ENCODE peak calls at places on chromosomes 4 and X, in ten cellular contexts. C is Panc1, E is sigmoid colon, N is kidney, W is epithelial cell of esophagus, Q is MM.1S, L is OCI-LY7, Z is fibroblast of pulmonary artery, Y is fibroblast of lung, D is GM23338. J is an unnamed sample.

GRCh38 chr4:82524570-82525152 is 37.1 kb downstream of the TMEM150C start:
- DNase-seq in C (no peak), E (no peak), N (no peak), W (peak), Q (no peak), L (no peak), Z (no peak), Y (no peak), D (peak), J (no peak)

GRCh38 chr4:180610317-180610716 is 1632.9 kb upstream of the TENM3 start:
- DNase-seq in C (no peak), E (no peak), N (no peak), W (peak), Q (no peak), L (no peak), Z (no peak), Y (no peak), D (no peak), J (peak)

GRCh38 chr4:110417151-110417550 is 58.8 kb upstream of the ENPEP start:
- DNase-seq in C (no peak), E (no peak), N (no peak), W (peak), Q (no peak), L (no peak), Z (no peak), Y (no peak), D (no peak), J (no peak)

GRCh38 chr4:18075823-18076433 is 54.4 kb upstream of the LCORL start:
- DNase-seq in C (no peak), E (no peak), N (no peak), W (peak), Q (peak), L (peak), Z (peak), Y (peak), D (peak), J (peak)

GRCh38 chrX:41561045-41561444 is 113.9 kb downstream of the NYX start:
- DNase-seq in C (peak), E (no peak), N (no peak), W (peak), Q (peak), L (peak), Z (peak), Y (peak), D (no peak), J (peak)

GRCh38 chrX:136209016-136209738 is 42.0 kb downstream of the MAP7D3 start:
- DNase-seq in C (no peak), E (peak), N (no peak), W (peak), Q (peak), L (no peak), Z (peak), Y (peak), D (peak), J (peak)

GRCh38 chr4:133096972-133097371 is 52.1 kb upstream of the PCDH10 start:
- DNase-seq in C (no peak), E (no peak), N (no peak), W (no peak), Q (no peak), L (no peak), Z (no peak), Y (no peak), D (peak), J (no peak)

GRCh38 chr4:122775987-122776836 is 43.7 kb downstream of the BBS12 start:
- DNase-seq in C (no peak), E (no peak), N (no peak), W (peak), Q (no peak), L (no peak), Z (no peak), Y (no peak), D (peak), J (no peak)

GRCh38 chrX:41956027-41956426 is 32.7 kb upstream of the CASK start:
- DNase-seq in C (no peak), E (no peak), N (no peak), W (peak), Q (no peak), L (no peak), Z (no peak), Y (no peak), D (no peak), J (no peak)

GRCh38 chrX:13790206-13791131 is 26.4 kb downstream of the GPM6B start:
- DNase-seq in C (no peak), E (no peak), N (no peak), W (peak), Q (no peak), L (no peak), Z (no peak), Y (peak), D (no peak), J (no peak)

GRCh38 chrX:69066966-69067525 is 98.2 kb downstream of the PJA1 start:
- DNase-seq in C (no peak), E (peak), N (no peak), W (no peak), Q (no peak), L (no peak), Z (no peak), Y (no peak), D (no peak), J (no peak)

GRCh38 chr4:153538408-153539057 is 72.4 kb downstream of the TMEM131L start:
- DNase-seq in C (no peak), E (peak), N (no peak), W (peak), Q (no peak), L (no peak), Z (peak), Y (peak), D (no peak), J (no peak)

GRCh38 chr4:118753685-118754084 is 68.5 kb downstream of the METTL14 start:
- DNase-seq in C (no peak), E (no peak), N (no peak), W (no peak), Q (no peak), L (no peak), Z (no peak), Y (no peak), D (no peak), J (no peak)

GRCh38 chrX:136767104-136767941 is 13.4 kb downstream of the ARHGEF6 start:
- DNase-seq in C (no peak), E (peak), N (peak), W (peak), Q (peak), L (peak), Z (peak), Y (peak), D (peak), J (peak)

GRCh38 chr4:17785858-17786257 is 4.4 kb upstream of the FAM184B start:
- DNase-seq in C (no peak), E (no peak), N (no peak), W (no peak), Q (no peak), L (no peak), Z (no peak), Y (no peak), D (no peak), J (no peak)

GRCh38 chr4:104425003-104425402 is 69.7 kb downstream of the CXXC4 start:
- DNase-seq in C (no peak), E (no peak), N (no peak), W (no peak), Q (no peak), L (no peak), Z (no peak), Y (no peak), D (no peak), J (no peak)

GRCh38 chrX:118074086-118074485 is 42.5 kb downstream of the KLHL13 start:
- DNase-seq in C (no peak), E (no peak), N (no peak), W (no peak), Q (no peak), L (no peak), Z (no peak), Y (no peak), D (no peak), J (no peak)

GRCh38 chr4:104751468-104751867 is 256.8 kb upstream of the CXXC4 start:
- DNase-seq in C (no peak), E (no peak), N (no peak), W (peak), Q (no peak), L (no peak), Z (no peak), Y (no peak), D (no peak), J (no peak)

GRCh38 chr4:114296126-114296525 is 302.5 kb upstream of the UGT8 start:
- DNase-seq in C (no peak), E (peak), N (peak), W (no peak), Q (no peak), L (no peak), Z (no peak), Y (no peak), D (no peak), J (no peak)

GRCh38 chr4:87423313-87424031 is 1.1 kb downstream of the NUDT9 start:
- DNase-seq in C (no peak), E (no peak), N (no peak), W (peak), Q (peak), L (peak), Z (no peak), Y (peak), D (no peak), J (peak)

GRCh38 chr4:78784255-78784654 is 8.1 kb downstream of the BMP2K start:
- DNase-seq in C (no peak), E (no peak), N (no peak), W (peak), Q (no peak), L (no peak), Z (peak), Y (peak), D (no peak), J (no peak)

GRCh38 chr4:40909363-40909876 is 159.7 kb downstream of the NSUN7 start:
- DNase-seq in C (peak), E (peak), N (no peak), W (peak), Q (no peak), L (no peak), Z (peak), Y (peak), D (no peak), J (no peak)

GRCh38 chr4:14562901-14563300 is 439.4 kb upstream of the CPEB2 start:
- DNase-seq in C (no peak), E (no peak), N (no peak), W (no peak), Q (no peak), L (no peak), Z (no peak), Y (no peak), D (no peak), J (no peak)

GRCh38 chr4:120922390-120923200 is at the start of gene PRDM5:
- DNase-seq in C (no peak), E (peak), N (peak), W (peak), Q (peak), L (no peak), Z (peak), Y (peak), D (peak), J (no peak)

GRCh38 chrX:1534321-1535168 is 2.4 kb downstream of the P2RY8 start:
- DNase-seq in C (no peak), E (no peak), N (no peak), W (no peak), Q (peak), L (peak), Z (no peak), Y (no peak), D (peak), J (peak)

GRCh38 chrX:149494844-149495565 is 10.1 kb downstream of the IDS start:
- DNase-seq in C (peak), E (no peak), N (no peak), W (peak), Q (no peak), L (no peak), Z (no peak), Y (no peak), D (no peak), J (no peak)

GRCh38 chr4:10083331-10083769 is 33.2 kb downstream of the WDR1 start:
- DNase-seq in C (no peak), E (peak), N (peak), W (no peak), Q (no peak), L (no peak), Z (no peak), Y (no peak), D (no peak), J (no peak)

GRCh38 chr4:155761916-155762315 is 3.1 kb downstream of the GUCY1B1 start:
- DNase-seq in C (no peak), E (no peak), N (no peak), W (no peak), Q (no peak), L (no peak), Z (no peak), Y (no peak), D (no peak), J (no peak)

GRCh38 chr4:155761047-155761446 is 2.2 kb downstream of the GUCY1B1 start:
- DNase-seq in C (no peak), E (no peak), N (no peak), W (no peak), Q (no peak), L (no peak), Z (no peak), Y (no peak), D (no peak), J (no peak)

GRCh38 chr4:155758500-155759371 is at the start of gene GUCY1B1:
- DNase-seq in C (no peak), E (peak), N (peak), W (peak), Q (peak), L (no peak), Z (peak), Y (peak), D (peak), J (peak)

GRCh38 chr4:155757745-155758265 is 1.0 kb upstream of the GUCY1B1 start:
- DNase-seq in C (no peak), E (no peak), N (no peak), W (no peak), Q (peak), L (no peak), Z (no peak), Y (no peak), D (no peak), J (peak)

GRCh38 chr4:155759372-155760252 is 791 bp downstream of the GUCY1B1 start:
- DNase-seq in C (no peak), E (peak), N (peak), W (peak), Q (peak), L (no peak), Z (peak), Y (peak), D (peak), J (peak)
- TF ChIP-seq CTCF in C (no peak), E (no peak), N (no peak), W (no peak), Q (no peak), L (no peak), Z (no peak), Y (no peak), D (no peak), J (no peak)

DNA sequence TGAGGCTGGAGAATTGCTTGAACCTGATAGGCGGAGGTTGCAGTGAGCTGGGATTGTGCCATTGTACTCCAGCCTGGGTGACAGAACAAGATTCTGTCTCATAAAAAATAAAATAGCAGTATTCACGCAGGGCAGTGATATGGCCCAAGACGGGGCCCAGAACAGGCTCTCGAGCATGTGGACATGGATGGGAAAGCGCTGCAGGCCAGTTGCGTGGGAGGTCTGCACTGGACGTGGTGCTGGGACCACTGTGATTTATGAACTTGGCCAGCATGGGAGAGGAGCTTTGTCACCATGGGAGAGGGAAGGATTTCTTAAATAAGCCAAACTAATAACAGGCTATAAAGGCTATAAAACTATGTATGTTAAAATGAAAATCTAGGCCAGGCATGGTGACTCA is 51.6 kb downstream of the NSD2 start:
- DNase-seq in C (no peak), E (no peak), N (no peak), W (no peak), Q (no peak), L (no peak), Z (no peak), Y (no peak), D (no peak), J (no peak)
- H3K4me3 ChIP-seq in C (no peak), E (no peak), N (no peak), W (no peak), Q (no peak), L (no peak), Z (no peak), Y (no peak), D (no peak), J (no peak)

GRCh38 chrX:15594371-15594770 is 6.4 kb downstream of the ACE2 start:
- DNase-seq in C (no peak), E (no peak), N (no peak), W (no peak), Q (no peak), L (no peak), Z (no peak), Y (no peak), D (no peak), J (no peak)
- TF ChIP-seq CTCF in C (no peak), E (no peak), N (no peak), W (peak), Q (no peak), L (peak), Z (no peak), Y (no peak), D (peak), J (no peak)

GRCh38 chrX:77925764-77926163 is 15.3 kb downstream of the ATP7A start:
- DNase-seq in C (no peak), E (no peak), N (no peak), W (no peak), Q (peak), L (no peak), Z (no peak), Y (no peak), D (no peak), J (no peak)
- H3K4me3 ChIP-seq in C (no peak), E (no peak), N (peak), W (no peak), Q (no peak), L (no peak), Z (no peak), Y (no peak), D (no peak), J (no peak)

DNA sequence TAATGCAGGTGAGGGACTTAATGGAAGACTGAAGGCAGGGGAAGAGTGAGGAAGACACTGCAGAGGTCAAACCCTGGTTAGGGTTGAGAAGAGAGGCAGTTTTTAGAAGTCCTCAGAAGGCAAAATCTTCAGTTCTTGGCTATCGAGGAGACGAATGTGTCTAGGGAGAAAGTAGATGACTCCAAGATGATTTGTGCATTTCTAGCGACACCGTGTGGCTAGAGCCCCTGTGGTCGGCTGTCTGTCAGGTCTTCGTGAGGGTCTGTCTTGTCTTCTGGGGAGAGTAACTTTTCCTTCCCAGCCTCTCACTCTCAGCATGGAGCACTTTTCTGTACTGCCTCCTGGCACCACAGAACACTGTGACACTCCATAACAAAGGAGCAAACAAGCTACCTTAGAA is 458.1 kb downstream of the STIM2 start:
- DNase-seq in C (no peak), E (no peak), N (no peak), W (peak), Q (no peak), L (peak), Z (peak), Y (peak), D (peak), J (peak)
- TF ChIP-seq CTCF in C (peak), E (no peak), N (peak), W (peak), Q (peak), L (peak), Z (peak), Y (peak), D (peak), J (peak)

GRCh38 chrX:11111947-11112346 is 815 bp downstream of the HCCS start:
- DNase-seq in C (no peak), E (no peak), N (no peak), W (no peak), Q (peak), L (no peak), Z (no peak), Y (no peak), D (no peak), J (no peak)
- H3K4me3 ChIP-seq in C (peak), E (peak), N (peak), W (peak), Q (peak), L (peak), Z (peak), Y (peak), D (peak), J (peak)

GRCh38 chr4:77157859-77158486 is 966 bp downstream of the CCNG2 start:
- DNase-seq in C (no peak), E (peak), N (peak), W (peak), Q (peak), L (peak), Z (peak), Y (peak), D (peak), J (peak)
- TF ChIP-seq CTCF in C (no peak), E (no peak), N (peak), W (no peak), Q (peak), L (peak), Z (no peak), Y (no peak), D (no peak), J (no peak)

DNA sequence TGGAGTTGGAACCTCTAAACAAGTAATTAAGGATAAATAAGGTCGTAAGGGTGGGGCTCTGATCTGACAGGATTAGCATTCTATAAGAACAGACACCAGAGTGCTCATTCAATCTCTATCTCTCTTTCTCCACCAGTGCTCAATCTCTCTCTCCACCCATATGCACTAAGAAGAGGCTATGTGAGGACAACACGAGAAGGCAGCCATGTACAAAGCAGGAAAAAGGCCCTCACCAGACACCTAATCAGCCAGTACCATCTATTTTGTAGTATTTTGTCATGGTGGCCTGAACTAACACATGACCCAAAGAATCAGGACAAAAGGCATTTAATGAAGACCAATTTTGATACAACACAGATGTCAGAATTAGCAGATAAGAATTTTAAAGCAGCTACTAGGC is 16.8 kb downstream of the RFC1 start:
- DNase-seq in C (no peak), E (no peak), N (no peak), W (no peak), Q (no peak), L (no peak), Z (no peak), Y (no peak), D (no peak), J (no peak)
- H3K4me3 ChIP-seq in C (no peak), E (no peak), N (no peak), W (no peak), Q (no peak), L (no peak), Z (no peak), Y (no peak), D (no peak), J (no peak)

DNA sequence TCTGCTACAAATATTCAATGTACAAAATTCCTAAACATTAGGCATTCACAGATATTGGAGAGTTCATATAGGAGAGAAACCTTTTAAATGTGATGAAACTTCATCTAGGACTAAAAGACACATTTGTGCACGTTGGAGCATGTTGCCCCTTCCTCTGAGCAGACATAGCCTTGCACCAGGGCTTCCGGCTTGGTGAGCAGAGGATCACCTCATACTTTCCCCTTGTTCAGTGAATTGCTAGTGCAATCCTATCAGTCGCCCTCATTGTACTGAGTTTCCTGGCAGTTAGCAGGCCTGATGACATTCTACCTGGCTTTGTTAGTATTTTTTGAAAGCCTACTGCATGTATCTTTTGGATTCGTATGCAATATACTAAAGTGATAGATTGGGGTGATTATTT is 466.2 kb downstream of the SPRY1 start:
- DNase-seq in C (no peak), E (no peak), N (no peak), W (peak), Q (no peak), L (no peak), Z (no peak), Y (no peak), D (no peak), J (no peak)
- TF ChIP-seq CTCF in C (no peak), E (no peak), N (no peak), W (no peak), Q (no peak), L (no peak), Z (no peak), Y (no peak), D (no peak), J (no peak)

J was measured in GM12865.